ENCODE peak calls at places on chromosomes 1 and 21, in four cellular contexts. One of them, this sample, is unnamed.

GRCh38 chr1:197619008-197619640 is 156.2 kb downstream of the DENND1B start:
- DNase-seq in K562: no peak
- DNase-seq in A549: peak; percentile 31
- DNase-seq in HepG2: peak; percentile 5
- DNase-seq in this sample: no peak

GRCh38 chr1:214581785-214582184 is 21.2 kb upstream of the CENPF start:
- DNase-seq in K562: no peak
- DNase-seq in A549: peak; percentile 48
- DNase-seq in HepG2: no peak
- DNase-seq in this sample: no peak

GRCh38 chr1:16903054-16903453 is 7.3 kb downstream of the RNU1-2 start:
- DNase-seq in K562: peak; percentile 62
- DNase-seq in A549: peak; percentile 28
- DNase-seq in HepG2: no peak
- DNase-seq in this sample: no peak

GRCh38 chr1:36223373-36223995 is 759 bp upstream of the THRAP3 start:
- DNase-seq in K562: peak; percentile 82
- DNase-seq in A549: peak; percentile 56
- DNase-seq in HepG2: no peak
- DNase-seq in this sample: no peak

GRCh38 chr1:15616704-15617172 is 520 bp upstream of the DDI2 start:
- DNase-seq in K562: no peak
- DNase-seq in A549: no peak
- DNase-seq in HepG2: no peak
- DNase-seq in this sample: no peak

GRCh38 chr21:35048183-35048601 is 910 bp downstream of the RUNX1 start:
- DNase-seq in K562: no peak
- DNase-seq in A549: peak; percentile 7
- DNase-seq in HepG2: no peak
- DNase-seq in this sample: no peak

GRCh38 chr1:156157974-156158373 is 4.6 kb downstream of the SEMA4A start:
- DNase-seq in K562: no peak
- DNase-seq in A549: no peak
- DNase-seq in HepG2: no peak
- DNase-seq in this sample: no peak

GRCh38 chr1:160414836-160415235 is 14.5 kb downstream of the VANGL2 start:
- DNase-seq in K562: no peak
- DNase-seq in A549: no peak
- DNase-seq in HepG2: no peak
- DNase-seq in this sample: no peak

GRCh38 chr21:41761211-41762181 is 5.4 kb downstream of the RIPK4 start:
- DNase-seq in K562: no peak
- DNase-seq in A549: peak; percentile 51
- DNase-seq in HepG2: peak; percentile 38
- DNase-seq in this sample: no peak

GRCh38 chr1:56578963-56579875 is at the start of gene PLPP3:
- DNase-seq in K562: peak; percentile 16
- DNase-seq in A549: peak; percentile 88
- DNase-seq in HepG2: peak; percentile 79
- DNase-seq in this sample: peak; percentile 70

GRCh38 chr21:36773111-36773510 is 74.2 kb downstream of the SIM2 start:
- DNase-seq in K562: no peak
- DNase-seq in A549: peak; percentile 26
- DNase-seq in HepG2: peak; percentile 55
- DNase-seq in this sample: no peak

GRCh38 chr1:196779093-196779492 is 4.5 kb downstream of the CFHR3 start:
- DNase-seq in K562: no peak
- DNase-seq in A549: peak; percentile 1
- DNase-seq in HepG2: no peak
- DNase-seq in this sample: no peak

GRCh38 chr1:183278736-183279591 is 92.9 kb downstream of the LAMC2 start:
- DNase-seq in K562: no peak
- DNase-seq in A549: no peak
- DNase-seq in HepG2: no peak
- DNase-seq in this sample: no peak

GRCh38 chr1:59554752-59555151 is 257.9 kb downstream of the FGGY start:
- DNase-seq in K562: no peak
- DNase-seq in A549: no peak
- DNase-seq in HepG2: no peak
- DNase-seq in this sample: no peak

GRCh38 chr1:59553381-59553780 is 256.5 kb downstream of the FGGY start:
- DNase-seq in K562: no peak
- DNase-seq in A549: no peak
- DNase-seq in HepG2: no peak
- DNase-seq in this sample: no peak

GRCh38 chr1:59554011-59554673 is 257.2 kb downstream of the FGGY start:
- DNase-seq in K562: no peak
- DNase-seq in A549: no peak
- DNase-seq in HepG2: no peak
- DNase-seq in this sample: no peak

GRCh38 chr1:59557549-59557885 is 257.2 kb upstream of the HOOK1 start:
- DNase-seq in K562: no peak
- DNase-seq in A549: no peak
- DNase-seq in HepG2: no peak
- DNase-seq in this sample: no peak

GRCh38 chr1:59556802-59557548 is 257.8 kb upstream of the HOOK1 start:
- DNase-seq in K562: no peak
- DNase-seq in A549: no peak
- DNase-seq in HepG2: peak; percentile 100
- DNase-seq in this sample: no peak
- TF ChIP-seq PHF8 in K562: no peak
- TF ChIP-seq PHF8 in A549: no peak
- TF ChIP-seq PHF8 in HepG2: no peak
- TF ChIP-seq PHF8 in this sample: no peak

GRCh38 chr1:112717263-112717662 is 2.1 kb upstream of the PPM1J start:
- DNase-seq in K562: no peak
- DNase-seq in A549: no peak
- DNase-seq in HepG2: no peak
- DNase-seq in this sample: no peak

GRCh38 chr1:112713466-112714312 is 1.4 kb downstream of the PPM1J start:
- DNase-seq in K562: peak; percentile 45
- DNase-seq in A549: no peak
- DNase-seq in HepG2: no peak
- DNase-seq in this sample: no peak

GRCh38 chr1:112716133-112716720 is 1.1 kb upstream of the PPM1J start:
- DNase-seq in K562: peak; percentile 94
- DNase-seq in A549: peak; percentile 87
- DNase-seq in HepG2: peak; percentile 77
- DNase-seq in this sample: peak; percentile 88

GRCh38 chr1:112714313-112715263 is 544 bp downstream of the PPM1J start:
- DNase-seq in K562: peak; percentile 52
- DNase-seq in A549: no peak
- DNase-seq in HepG2: no peak
- DNase-seq in this sample: peak; percentile 74

DNA sequence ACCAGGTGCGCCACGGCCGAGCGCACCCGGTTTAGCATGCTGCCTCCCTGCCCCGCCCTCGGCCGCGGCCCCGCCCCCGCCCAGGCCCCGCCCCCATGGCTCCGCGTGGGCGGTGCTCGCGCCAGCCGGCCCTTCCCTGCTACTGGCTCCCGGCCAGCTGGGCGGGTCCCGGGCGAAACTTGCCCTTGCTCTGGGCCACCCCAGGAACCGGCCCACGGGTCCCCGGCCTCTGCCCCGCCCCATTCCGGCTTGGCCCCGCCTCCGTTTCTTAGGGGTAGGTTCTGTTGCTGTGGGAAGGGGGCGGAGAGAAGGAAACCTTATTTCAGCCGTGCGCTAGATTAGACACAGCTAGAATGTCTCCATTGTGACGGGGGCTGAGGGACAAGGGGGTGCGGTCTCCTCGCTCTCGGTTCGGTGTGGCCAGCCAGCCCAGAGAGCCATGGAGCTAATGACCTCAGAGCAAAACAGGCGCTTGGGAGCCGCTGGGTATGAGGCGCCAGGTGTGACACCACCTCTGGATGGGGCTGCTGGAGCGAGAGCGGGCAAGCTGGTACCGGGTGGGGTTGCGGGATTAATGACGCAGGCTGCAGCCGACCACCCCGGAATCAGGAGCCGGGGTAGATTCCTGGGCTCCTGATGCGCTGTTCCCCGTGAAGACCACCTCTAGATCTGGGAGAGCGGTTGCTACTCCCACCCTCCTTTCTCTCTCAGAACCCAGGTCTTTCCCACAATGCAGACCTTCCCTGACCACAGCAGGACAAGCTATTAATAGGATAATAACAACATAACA is at the start of gene PPM1J:
- DNase-seq in K562: peak; percentile 99
- DNase-seq in A549: peak; percentile 85
- DNase-seq in HepG2: peak; percentile 79
- DNase-seq in this sample: peak; percentile 100
- TF ChIP-seq PHF8 in K562: no peak
- TF ChIP-seq PHF8 in A549: no peak
- TF ChIP-seq PHF8 in HepG2: no peak
- TF ChIP-seq PHF8 in this sample: no peak

GRCh38 chr1:41915786-41916571 is 2.7 kb downstream of the HIVEP3 start:
- DNase-seq in K562: no peak
- DNase-seq in A549: no peak
- DNase-seq in HepG2: no peak
- DNase-seq in this sample: no peak
- TF ChIP-seq PHF8 in K562: no peak
- TF ChIP-seq PHF8 in A549: no peak
- TF ChIP-seq PHF8 in HepG2: no peak
- TF ChIP-seq PHF8 in this sample: no peak

GRCh38 chr1:209652873-209653401 is 712 bp upstream of the LAMB3 start:
- DNase-seq in K562: peak; percentile 77
- DNase-seq in A549: peak; percentile 60
- DNase-seq in HepG2: peak; percentile 70
- DNase-seq in this sample: peak; percentile 65
- TF ChIP-seq PHF8 in K562: no peak
- TF ChIP-seq PHF8 in A549: no peak
- TF ChIP-seq PHF8 in HepG2: no peak
- TF ChIP-seq PHF8 in this sample: no peak

GRCh38 chr1:109248444-109248796 is 919 bp upstream of the CELSR2 start:
- DNase-seq in K562: no peak
- DNase-seq in A549: no peak
- DNase-seq in HepG2: no peak
- DNase-seq in this sample: no peak
- TF ChIP-seq PHF8 in K562: no peak
- TF ChIP-seq PHF8 in A549: no peak
- TF ChIP-seq PHF8 in HepG2: no peak
- TF ChIP-seq PHF8 in this sample: no peak

This sample was measured in H1.